ENCODE peak calls at places on chromosomes 2 and 18, in nine cellular contexts. E is keratinocyte, A is WERI-Rb-1, V is body of pancreas, G is pancreas, Q is right atrium auricular region, L is astrocyte of the spinal cord, K is A549, M is HFF-Myc. I is an unnamed sample.

GRCh38 chr2:15359716-15360531 is 201.2 kb downstream of the NBAS start:
- DNase-seq in Q (no peak), G (no peak), L (peak), V (no peak), E (no peak), M (peak), A (no peak), K (peak), I (no peak)

GRCh38 chr2:21280793-21281192 is 157.0 kb downstream of the TDRD15 start:
- DNase-seq in G (no peak), L (no peak), E (no peak), K (no peak), V (no peak), M (no peak), A (no peak), Q (no peak), I (no peak)

GRCh38 chr2:170886391-170886790 is 42.7 kb upstream of the GORASP2 start:
- DNase-seq in L (peak), A (no peak), K (no peak), V (no peak), M (no peak), E (peak), G (no peak), Q (no peak), I (no peak)

GRCh38 chr2:10980886-10981425 is 69.2 kb downstream of the KCNF1 start:
- DNase-seq in L (no peak), M (no peak), E (no peak), Q (no peak), A (peak), G (no peak), K (no peak), V (peak), I (no peak)

GRCh38 chr2:23073681-23074080 is 311.3 kb upstream of the KLHL29 start:
- DNase-seq in V (no peak), Q (no peak), L (no peak), G (no peak), E (no peak), K (no peak), M (no peak), A (no peak), I (no peak)

GRCh38 chr18:41311571-41312240 is 643.3 kb upstream of the PIK3C3 start:
- DNase-seq in V (no peak), M (no peak), L (no peak), K (no peak), A (no peak), G (no peak), Q (no peak), E (no peak), I (no peak)

GRCh38 chr18:75116809-75117208 is 92.1 kb downstream of the PTGR3 start:
- DNase-seq in Q (no peak), A (no peak), L (no peak), V (no peak), E (no peak), G (no peak), K (no peak), M (no peak), I (no peak)

GRCh38 chr2:166388488-166389070 is 12.8 kb upstream of the SCN9A start:
- DNase-seq in A (no peak), L (no peak), M (no peak), E (no peak), K (no peak), G (no peak), Q (no peak), V (no peak), I (no peak)

GRCh38 chr18:69612242-69612641 is 211.6 kb downstream of the DOK6 start:
- DNase-seq in V (no peak), Q (no peak), G (no peak), A (no peak), M (no peak), L (no peak), K (no peak), E (no peak), I (no peak)

GRCh38 chr2:25314514-25315315 is 27.0 kb downstream of the DNMT3A start:
- DNase-seq in V (peak), G (peak), A (peak), L (no peak), E (no peak), K (no peak), M (no peak), Q (no peak), I (peak)

GRCh38 chr2:22737144-22737543 is 647.8 kb upstream of the KLHL29 start:
- DNase-seq in G (no peak), V (no peak), K (no peak), L (no peak), E (no peak), M (no peak), A (no peak), Q (no peak), I (no peak)

GRCh38 chr2:127015106-127015910 is 91.6 kb downstream of the BIN1 start:
- DNase-seq in Q (no peak), A (no peak), K (no peak), G (no peak), E (no peak), V (no peak), L (no peak), M (no peak), I (no peak)

GRCh38 chr18:35041752-35042379 is 653 bp downstream of the MAPRE2 start:
- DNase-seq in K (no peak), V (no peak), A (peak), G (no peak), L (no peak), E (no peak), M (no peak), Q (no peak), I (peak)

GRCh38 chr2:239648607-239649006 is 247.8 kb upstream of the HDAC4 start:
- DNase-seq in L (no peak), G (no peak), K (no peak), E (no peak), M (no peak), V (no peak), A (no peak), Q (no peak), I (no peak)

GRCh38 chr2:31347788-31348187 is 66.8 kb downstream of the XDH start:
- DNase-seq in A (no peak), M (peak), Q (no peak), K (peak), E (no peak), L (peak), G (no peak), V (no peak), I (no peak)

GRCh38 chr2:210003394-210003793 is 956 bp downstream of the RPE start:
- DNase-seq in E (no peak), V (no peak), K (no peak), A (no peak), M (no peak), Q (no peak), L (no peak), G (no peak), I (no peak)

GRCh38 chr2:45826889-45827635 is 175.6 kb downstream of the PRKCE start:
- DNase-seq in A (no peak), V (no peak), G (no peak), K (no peak), Q (peak), E (no peak), L (peak), M (peak), I (no peak)

GRCh38 chr18:26227051-26227672 is 917 bp downstream of the TAF4B start:
- DNase-seq in L (peak), A (no peak), E (no peak), M (no peak), G (peak), V (peak), K (peak), Q (no peak), I (no peak)

GRCh38 chr18:12470382-12471090 is 62.8 kb downstream of the PRELID3A start:
- DNase-seq in Q (no peak), L (no peak), M (no peak), G (no peak), A (peak), V (no peak), E (peak), K (no peak), I (no peak)

GRCh38 chr18:70464343-70465114 is 175.7 kb downstream of the SOCS6 start:
- DNase-seq in Q (peak), G (peak), K (peak), V (peak), L (peak), A (peak), M (no peak), E (no peak), I (peak)

GRCh38 chr2:110819711-110820110 is 87.3 kb downstream of the ACOXL start:
- DNase-seq in A (no peak), G (no peak), K (no peak), V (no peak), Q (no peak), M (no peak), L (no peak), E (no peak), I (no peak)
- H3K4me3 ChIP-seq in A (no peak), G (no peak), K (no peak), V (no peak), Q (no peak), M (no peak), L (no peak), E (no peak), I (no peak)

DNA sequence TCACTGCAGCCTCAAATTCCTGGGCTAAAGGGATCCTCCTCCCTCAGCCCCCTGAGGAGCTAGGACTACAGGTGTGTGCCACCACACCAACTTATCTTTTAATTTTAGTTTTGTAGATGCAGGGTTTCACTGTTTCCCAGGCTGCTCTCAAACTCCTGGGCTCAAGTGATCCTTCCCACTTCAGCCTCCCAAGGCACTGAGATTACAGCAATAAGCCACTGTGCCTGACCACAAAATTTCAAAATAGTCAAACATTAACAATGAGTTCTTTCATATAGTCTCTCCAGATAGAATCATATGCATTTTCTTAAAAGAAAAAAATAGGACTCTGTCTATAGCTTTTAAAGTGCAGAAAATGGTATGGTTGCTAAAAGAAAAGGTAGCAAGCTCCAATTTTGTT is 24.9 kb upstream of the PID1 start:
- DNase-seq in K (no peak), M (no peak), V (no peak), Q (no peak), A (no peak), L (no peak), G (no peak), E (no peak), I (no peak)
- H3K4me3 ChIP-seq in K (no peak), M (no peak), V (no peak), Q (no peak), A (no peak), L (no peak), G (no peak), E (no peak), I (no peak)

DNA sequence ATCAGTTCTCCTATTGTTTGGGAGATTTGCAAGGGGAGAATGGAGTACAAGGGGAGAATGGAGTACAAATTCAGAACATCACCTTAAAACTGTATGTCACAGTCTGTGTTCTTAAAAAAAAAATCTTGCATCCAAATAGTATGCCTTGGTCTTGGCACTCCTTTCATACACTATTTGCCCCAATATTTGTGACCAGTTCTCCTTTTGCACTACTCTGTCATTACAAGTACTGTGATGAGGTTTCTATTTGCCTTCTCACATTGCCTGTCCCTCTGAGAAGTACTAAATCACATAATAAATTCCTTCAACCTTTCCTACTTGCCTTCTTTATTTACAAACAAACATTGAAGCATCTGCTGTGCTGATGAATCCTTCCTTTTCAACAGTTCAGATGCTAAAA is 36.0 kb upstream of the NCK2 start:
- DNase-seq in M (no peak), E (no peak), A (no peak), Q (no peak), G (no peak), K (no peak), V (no peak), L (no peak), I (no peak)
- H3K4me3 ChIP-seq in M (no peak), E (no peak), A (no peak), Q (no peak), G (no peak), K (no peak), V (no peak), L (no peak), I (no peak)

DNA sequence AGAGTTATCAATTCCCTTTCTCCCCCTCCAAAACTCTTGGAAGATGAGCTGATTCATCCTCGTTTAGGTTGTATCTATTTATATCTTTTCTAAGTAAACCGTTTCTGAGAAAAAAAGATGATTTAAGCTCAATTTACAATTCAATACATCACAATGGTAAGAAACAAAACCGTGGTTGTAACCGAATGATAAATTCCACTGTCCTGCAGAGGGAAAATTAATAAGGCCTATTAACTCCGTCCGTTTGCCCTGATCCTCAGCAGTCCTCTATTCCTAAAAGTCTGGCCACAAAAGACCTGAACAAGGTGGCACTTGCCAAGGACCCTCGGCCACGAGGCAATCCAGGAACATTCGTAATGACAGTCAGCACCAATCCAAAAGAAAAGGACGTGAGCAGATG is 286.2 kb downstream of the TCF4 start:
- DNase-seq in E (no peak), K (no peak), L (peak), V (no peak), M (no peak), Q (no peak), A (no peak), G (no peak), I (no peak)
- H3K4me3 ChIP-seq in E (no peak), K (no peak), L (no peak), V (no peak), M (peak), Q (peak), A (no peak), G (no peak), I (no peak)

GRCh38 chr2:62145478-62146100 is 50.3 kb upstream of the B3GNT2 start:
- DNase-seq in K (no peak), V (no peak), M (no peak), G (no peak), Q (no peak), L (no peak), E (no peak), A (no peak), I (no peak)
- H3K4me3 ChIP-seq in K (no peak), V (no peak), M (no peak), G (no peak), Q (no peak), L (no peak), E (no peak), A (no peak), I (no peak)

DNA sequence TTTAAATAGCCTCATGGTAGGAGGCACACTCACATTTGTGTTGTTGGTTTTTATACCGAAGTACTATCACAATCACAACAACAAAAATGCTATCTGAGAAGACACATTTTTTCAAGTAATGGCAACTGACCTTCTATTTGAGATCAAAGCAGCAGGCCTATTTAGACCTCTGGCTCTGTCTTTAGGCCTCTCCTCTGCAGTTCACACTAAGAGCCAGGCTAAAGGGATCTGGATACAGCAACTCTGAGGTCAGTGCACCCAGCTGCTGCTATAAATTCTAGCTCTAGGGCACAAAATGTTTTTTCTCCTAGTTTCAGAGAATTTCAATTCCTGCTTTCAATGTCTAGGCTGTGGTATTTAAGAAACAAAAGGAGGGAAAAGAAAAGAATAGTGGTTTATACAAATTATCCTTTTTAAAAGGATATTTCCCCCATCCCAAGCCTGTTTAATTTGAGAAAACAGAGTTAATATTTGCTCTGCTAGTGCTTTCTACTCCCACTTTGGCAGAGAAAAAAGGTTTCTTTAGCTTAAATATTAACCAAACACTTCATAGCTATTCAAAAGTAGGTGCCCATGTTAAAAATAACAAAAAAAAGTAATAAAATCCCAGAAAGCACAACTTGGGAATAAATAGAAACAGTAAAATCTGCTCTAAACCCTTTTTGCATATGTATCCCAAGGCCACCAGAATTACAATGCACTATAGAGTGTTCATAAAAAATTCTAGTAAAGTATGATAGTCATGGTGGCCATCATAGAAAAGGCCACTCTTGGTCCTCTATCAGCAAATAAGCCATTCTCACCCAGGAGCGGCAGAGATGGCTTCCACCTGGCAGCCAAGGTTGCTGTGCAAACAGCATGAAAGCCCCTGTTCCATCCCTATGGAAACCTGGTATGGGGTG is 293.6 kb upstream of the SESTD1 start:
- DNase-seq in G (no peak), L (no peak), A (no peak), K (no peak), Q (no peak), M (no peak), V (peak), E (no peak), I (no peak)
- H3K4me3 ChIP-seq in G (no peak), L (no peak), A (no peak), K (no peak), Q (no peak), M (no peak), V (no peak), E (no peak), I (no peak)